ENCODE peak calls at places on chromosomes 4 and X, in six cellular contexts. L is HCT116, W is fibroblast of lung, P is MM.1S, D is OCI-LY7, T is H9. F is an unnamed sample.

GRCh38 chrX:39752820-39753219 is 344.9 kb downstream of the BCOR start:
- DNase-seq in L (no peak), W (peak; percentile 43), P (no peak), D (no peak), T (no peak), F (no peak)

GRCh38 chr4:36286481-36286871 is 5.1 kb downstream of the DTHD1 start:
- DNase-seq in L (no peak), W (no peak), P (no peak), D (no peak), T (no peak), F (no peak)

GRCh38 chr4:14018191-14018853 is 390.8 kb upstream of the BOD1L1 start:
- DNase-seq in L (no peak), W (no peak), P (peak; percentile 23), D (no peak), T (no peak), F (no peak)

GRCh38 chrX:111352424-111352823 is 59.6 kb downstream of the DCX start:
- DNase-seq in L (no peak), W (peak; percentile 38), P (no peak), D (no peak), T (no peak), F (peak; percentile 0)

GRCh38 chrX:154714925-154715324 is 36.0 kb downstream of the GAB3 start:
- DNase-seq in L (peak; percentile 23), W (peak; percentile 58), P (peak; percentile 55), D (peak; percentile 47), T (peak; percentile 33), F (peak; percentile 12)

GRCh38 chrX:7083468-7084396 is 63.8 kb upstream of the STS start:
- DNase-seq in L (peak; percentile 23), W (peak; percentile 83), P (peak; percentile 93), D (peak; percentile 90), T (no peak), F (no peak)

GRCh38 chr4:154593868-154594267 is 3.3 kb upstream of the FGA start:
- DNase-seq in L (no peak), W (no peak), P (no peak), D (no peak), T (no peak), F (no peak)

GRCh38 chr4:152247271-152247975 is 288.5 kb downstream of the FBXW7 start:
- DNase-seq in L (no peak), W (no peak), P (no peak), D (no peak), T (peak; percentile 60), F (no peak)

GRCh38 chr4:119113033-119113655 is 22.5 kb upstream of the MYOZ2 start:
- DNase-seq in L (peak; percentile 26), W (peak; percentile 94), P (no peak), D (no peak), T (no peak), F (no peak)

GRCh38 chr4:95304898-95305297 is 243.9 kb downstream of the UNC5C start:
- DNase-seq in L (no peak), W (no peak), P (no peak), D (no peak), T (no peak), F (no peak)

GRCh38 chrX:4622768-4623167 is 909.3 kb upstream of the PRKX start:
- DNase-seq in L (no peak), W (no peak), P (no peak), D (no peak), T (no peak), F (no peak)

GRCh38 chr4:110586137-110586850 is 36.6 kb downstream of the PITX2 start:
- DNase-seq in L (peak; percentile 31), W (peak; percentile 78), P (peak; percentile 43), D (peak; percentile 37), T (no peak), F (no peak)

GRCh38 chr4:25313194-25313895 is 771 bp downstream of the ZCCHC4 start:
- DNase-seq in L (no peak), W (no peak), P (peak; percentile 31), D (no peak), T (no peak), F (peak; percentile 25)

GRCh38 chr4:92198711-92199110 is 105.1 kb upstream of the GRID2 start:
- DNase-seq in L (no peak), W (peak; percentile 87), P (no peak), D (no peak), T (no peak), F (no peak)

GRCh38 chr4:97215426-97215825 is 927.9 kb downstream of the STPG2 start:
- DNase-seq in L (no peak), W (no peak), P (no peak), D (no peak), T (no peak), F (no peak)

DNA sequence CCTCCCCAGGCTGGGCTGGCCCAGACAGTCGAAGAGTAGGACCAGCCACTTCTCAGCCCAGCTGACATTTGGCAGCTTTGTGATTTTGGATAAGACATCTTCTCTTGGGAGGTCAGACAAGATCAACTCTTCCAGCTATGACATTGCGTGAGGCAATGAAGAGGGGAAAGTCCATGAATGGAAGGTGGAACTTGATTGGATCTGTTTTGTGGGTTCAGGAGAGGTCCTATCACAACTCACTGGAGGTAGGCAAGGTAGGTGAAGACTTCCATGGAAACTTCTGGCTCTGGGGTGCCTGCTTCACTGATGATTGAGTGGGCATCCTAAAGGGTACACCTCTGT is 7.5 kb upstream of the DDX60L start:
- DNase-seq in L (no peak), W (no peak), P (no peak), D (no peak), T (no peak), F (no peak)
- H2AFZ ChIP-seq in L (no peak overlapping the region), W (peak overlapping the region; percentile 61), P (no peak overlapping the region), D (no peak overlapping the region), T (no peak overlapping the region), F (no peak overlapping the region)

GRCh38 chrX:47232197-47232802 is 509 bp upstream of the USP11 start:
- DNase-seq in L (no peak), W (no peak), P (no peak), D (peak; percentile 6), T (no peak), F (no peak)

GRCh38 chrX:47231167-47231566 is 1.6 kb upstream of the USP11 start:
- DNase-seq in L (no peak), W (no peak), P (no peak), D (no peak), T (no peak), F (no peak)

GRCh38 chrX:47233333-47234113 is 714 bp downstream of the USP11 start:
- DNase-seq in L (peak; percentile 92), W (peak; percentile 98), P (peak; percentile 91), D (peak; percentile 90), T (peak; percentile 98), F (peak; percentile 89)

GRCh38 chrX:47234583-47234982 is 1.8 kb downstream of the USP11 start:
- DNase-seq in L (no peak), W (peak; percentile 43), P (no peak), D (no peak), T (no peak), F (no peak)

GRCh38 chrX:47232803-47233332 is at the start of gene USP11:
- DNase-seq in L (no peak), W (peak; percentile 60), P (no peak), D (peak; percentile 78), T (peak; percentile 79), F (peak; percentile 47)
- H2AFZ ChIP-seq in L (no peak within 1 kb of the TSS), W (peak within 1 kb of the TSS; percentile 13), P (peak within 1 kb of the TSS; percentile 75), D (peak within 1 kb of the TSS; percentile 33), T (no peak within 1 kb of the TSS), F (no peak within 1 kb of the TSS)

GRCh38 chrX:119468186-119468929 is at the start of gene SLC25A5:
- DNase-seq in L (no peak), W (peak; percentile 76), P (peak; percentile 88), D (peak; percentile 89), T (peak; percentile 90), F (peak; percentile 75)
- H2AFZ ChIP-seq in L (no peak within 1 kb of the TSS), W (peak within 1 kb of the TSS; percentile 60), P (peak within 1 kb of the TSS; percentile 61), D (peak within 1 kb of the TSS; percentile 96), T (no peak within 1 kb of the TSS), F (no peak within 1 kb of the TSS)

DNA sequence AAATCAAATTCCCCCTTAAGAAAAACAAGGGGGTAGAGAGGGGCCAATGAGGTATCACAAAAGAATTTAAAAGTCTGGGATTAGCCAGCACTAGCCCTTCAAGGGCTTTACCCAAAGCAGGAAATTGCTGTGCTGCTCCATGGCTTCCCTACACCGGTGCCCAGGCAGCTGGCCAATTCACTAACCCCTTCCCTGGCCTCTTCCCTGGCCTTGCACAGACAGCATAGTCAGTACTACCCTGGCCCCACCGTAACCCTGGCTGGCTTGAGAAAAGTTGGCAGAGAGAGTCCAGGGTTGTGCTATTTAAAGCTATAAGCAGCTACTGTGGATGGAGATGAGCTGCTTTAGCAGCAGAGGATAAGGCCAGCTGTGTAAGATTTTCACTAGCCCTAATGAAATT is 43.1 kb downstream of the ADAMTS3 start:
- DNase-seq in L (no peak), W (peak; percentile 88), P (no peak), D (no peak), T (no peak), F (no peak)
- H2AFZ ChIP-seq in L (no peak overlapping the region), W (no peak overlapping the region), P (no peak overlapping the region), D (no peak overlapping the region), T (no peak overlapping the region), F (no peak overlapping the region)